ENCODE peak calls at places on chromosomes 11 and 22, in eight cellular contexts. Z, K, E, J, N, X, Y and O are unnamed samples.

GRCh38 chr11:117794772-117795629 is 2.0 kb downstream of the DSCAML1 start:
- DNase-seq in Y (no peak), E (no peak), Z (no peak), N (no peak), K (no peak), X (no peak), J (no peak), O (no peak)

GRCh38 chr11:65814960-65815565 is 18.7 kb upstream of the SNX32 start:
- DNase-seq in J (no peak), K (no peak), E (no peak), Y (no peak), Z (no peak), N (no peak), X (no peak), O (no peak)

GRCh38 chr11:4626207-4627105 is 10.8 kb upstream of the OR51D1 start:
- DNase-seq in J (no peak), N (no peak), K (no peak), E (peak), Y (no peak), X (peak), Z (peak), O (peak)

GRCh38 chr22:44439356-44440223 is 58.4 kb downstream of the RTL6 start:
- DNase-seq in J (no peak), Z (no peak), N (no peak), Y (no peak), X (no peak), K (no peak), E (no peak), O (no peak)

GRCh38 chr11:102144357-102145342 is 34.4 kb downstream of the YAP1 start:
- DNase-seq in E (no peak), Z (no peak), J (no peak), N (no peak), Y (no peak), K (no peak), X (peak), O (peak)

GRCh38 chr11:59846556-59846955 is 1.3 kb upstream of the CBLIF start:
- DNase-seq in K (no peak), Y (no peak), X (no peak), J (no peak), E (no peak), N (no peak), Z (no peak), O (no peak)

GRCh38 chr11:35388054-35388453 is 31.3 kb downstream of the SLC1A2 start:
- DNase-seq in X (no peak), N (no peak), Z (no peak), E (no peak), K (no peak), J (no peak), Y (no peak), O (no peak)

GRCh38 chr11:57842873-57843272 is 81.3 kb downstream of the CTNND1 start:
- DNase-seq in N (no peak), X (no peak), K (no peak), E (no peak), Z (no peak), Y (no peak), J (no peak), O (peak)

GRCh38 chr11:125398994-125399638 is 96.9 kb downstream of the FEZ1 start:
- DNase-seq in X (no peak), N (no peak), J (no peak), Z (no peak), Y (no peak), E (no peak), K (no peak), O (no peak)

GRCh38 chr11:75966546-75967287 is 151.7 kb downstream of the UVRAG start:
- DNase-seq in Z (no peak), Y (no peak), E (peak), X (no peak), K (no peak), N (no peak), J (no peak), O (peak)

GRCh38 chr11:5691963-5692358 is 2.4 kb downstream of the TRIM22 start:
- DNase-seq in Z (no peak), Y (no peak), X (no peak), E (no peak), J (no peak), K (no peak), N (no peak), O (no peak)

GRCh38 chr11:35404397-35404775 is 15.0 kb downstream of the SLC1A2 start:
- DNase-seq in E (no peak), Y (no peak), K (no peak), J (no peak), Z (no peak), N (no peak), X (peak), O (peak)

GRCh38 chr22:42269407-42270177 is 861 bp downstream of the TCF20 start:
- DNase-seq in X (peak), K (peak), N (no peak), E (peak), Y (no peak), J (peak), Z (peak), O (peak)
- TF ChIP-seq POLR2AphosphoS5 in X (peak), K (peak), N (no peak), E (peak), Y (peak), J (no peak), Z (no peak), O (no peak)

DNA sequence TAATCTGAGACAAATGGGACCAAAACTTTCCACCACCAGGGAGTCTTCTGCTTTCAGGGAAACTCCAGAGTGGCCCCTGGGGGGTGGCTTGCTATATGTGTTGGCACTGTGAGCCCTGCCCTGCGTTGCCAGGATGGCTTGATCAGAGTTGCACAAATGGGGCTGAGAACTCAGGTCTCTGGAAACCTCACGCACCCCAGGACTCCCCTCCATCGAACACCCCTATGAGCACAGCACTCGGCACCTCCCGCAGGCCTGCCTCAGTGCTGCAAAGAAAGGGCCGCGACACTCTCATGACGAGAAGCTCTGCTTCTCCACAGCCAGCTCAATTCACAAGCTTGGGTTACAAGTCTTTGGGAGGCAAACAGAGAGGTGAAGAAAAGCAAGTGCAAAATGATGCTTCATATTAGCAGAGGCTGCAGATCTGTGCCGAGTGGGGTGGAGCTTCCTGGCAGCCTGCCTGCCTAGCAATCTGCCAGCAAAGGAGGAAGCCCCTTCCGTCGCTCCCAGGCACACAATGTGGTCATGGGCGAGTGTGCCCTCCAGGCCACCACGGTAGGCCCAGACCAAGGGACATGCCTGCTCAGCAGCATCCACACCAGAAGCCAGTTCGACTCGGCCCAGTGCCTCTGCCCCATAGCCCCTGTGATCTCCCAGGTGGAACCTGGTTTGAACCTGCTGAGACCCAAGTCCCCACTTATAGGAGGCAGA is 55.7 kb downstream of the MYH9 start:
- DNase-seq in Y (peak), J (no peak), N (no peak), K (peak), E (no peak), Z (peak), X (peak), O (peak)
- TF ChIP-seq POLR2AphosphoS5 in Y (peak), J (peak), N (no peak), K (peak), E (no peak), Z (no peak), X (peak), O (peak)

GRCh38 chr22:23213581-23214341 is 33.5 kb downstream of the BCR start:
- DNase-seq in E (no peak), J (no peak), N (no peak), X (no peak), K (no peak), Z (no peak), Y (no peak), O (peak)

GRCh38 chr22:23213031-23213555 is 32.8 kb downstream of the BCR start:
- DNase-seq in Y (no peak), X (no peak), Z (no peak), K (no peak), N (no peak), E (no peak), J (no peak), O (no peak)

GRCh38 chr22:23210428-23211170 is 30.3 kb downstream of the BCR start:
- DNase-seq in Z (no peak), Y (no peak), N (no peak), J (no peak), K (no peak), E (no peak), X (no peak), O (no peak)

GRCh38 chr22:23211622-23212021 is 31.3 kb downstream of the BCR start:
- DNase-seq in J (no peak), Z (no peak), X (no peak), Y (no peak), N (no peak), E (no peak), K (no peak), O (no peak)

DNA sequence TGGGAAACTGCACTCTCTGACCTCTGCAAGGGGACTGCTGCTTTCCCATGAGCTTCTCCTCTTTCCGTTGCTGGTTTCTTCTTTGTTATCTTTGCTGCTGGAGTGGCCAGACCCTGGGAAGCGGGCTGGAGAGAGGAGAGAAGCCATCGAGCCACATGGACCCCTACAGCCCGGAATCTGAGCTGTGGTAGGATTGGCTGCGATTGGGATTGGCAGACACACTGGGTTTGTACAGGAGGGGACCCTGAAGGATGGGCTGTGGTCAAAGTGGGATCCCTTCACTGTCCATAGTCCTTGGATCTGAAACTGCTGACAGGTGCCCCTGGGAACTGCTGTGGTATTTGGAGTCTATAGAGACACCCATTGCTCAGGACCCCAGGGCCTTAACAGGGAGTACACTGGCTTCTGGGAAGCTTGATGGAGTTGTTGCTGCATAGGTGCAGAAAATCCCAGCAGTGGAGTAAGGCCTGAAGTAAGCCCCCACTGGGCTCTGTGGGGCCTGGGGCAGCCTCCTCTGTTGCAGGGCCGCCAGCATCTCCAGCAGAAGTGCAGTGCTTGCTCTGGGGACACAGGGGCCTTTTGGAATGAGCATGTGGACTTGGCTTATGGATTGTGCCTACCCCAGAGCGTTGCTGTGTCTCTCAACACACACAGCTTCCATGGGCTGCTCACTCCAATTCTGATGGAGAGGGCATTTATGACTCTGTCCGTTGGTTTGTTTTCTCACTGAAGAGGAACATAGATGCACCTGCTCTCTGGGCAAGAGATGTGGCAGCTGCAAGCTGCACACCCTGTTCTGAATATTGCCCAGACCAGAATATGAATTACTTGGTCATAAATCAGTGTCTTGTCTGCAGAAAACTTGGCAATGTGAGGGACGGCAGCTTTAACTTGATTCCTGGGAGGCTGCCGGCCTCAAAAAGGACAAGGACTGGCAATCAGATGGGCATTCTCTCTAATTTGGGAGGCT is 32.0 kb downstream of the BCR start:
- DNase-seq in Y (no peak), E (no peak), N (no peak), K (no peak), X (no peak), J (no peak), Z (no peak), O (no peak)
- TF ChIP-seq POLR2AphosphoS5 in Y (no peak), E (no peak), N (no peak), K (no peak), X (no peak), J (no peak), Z (peak), O (no peak)

GRCh38 chr22:30802202-30803166 is 107.8 kb downstream of the OSBP2 start:
- DNase-seq in Z (peak), K (peak), N (no peak), E (peak), J (peak), X (peak), Y (no peak), O (peak)
- TF ChIP-seq POLR2AphosphoS5 in Z (peak), K (no peak), N (no peak), E (peak), J (no peak), X (peak), Y (no peak), O (peak)